ENCODE peak calls at places on chromosomes 7 and 10, in eight cellular contexts. O is pancreas, I is choroid plexus epithelial cell, B is foreskin fibroblast, U is hepatocyte, L is BE2C, S is astrocyte of the cerebellum, Z is colonic mucosa. A is an unnamed sample.

GRCh38 chr10:63718006-63718405 is 196.8 kb downstream of the REEP3 start:
- DNase-seq in O (no peak), I (no peak), B (no peak), U (no peak), L (no peak), S (no peak), Z (no peak), A (no peak)

GRCh38 chr7:47507514-47507913 is 74.4 kb downstream of the TNS3 start:
- DNase-seq in O (no peak), I (no peak), B (no peak), U (no peak), L (no peak), S (no peak), Z (no peak), A (no peak)

GRCh38 chr10:80462986-80463741 is 9.1 kb downstream of the TSPAN14 start:
- DNase-seq in O (no peak), I (peak), B (peak), U (no peak), L (peak), S (no peak), Z (no peak), A (peak)

GRCh38 chr7:150986099-150986512 is 4.7 kb upstream of the NOS3 start:
- DNase-seq in O (peak), I (peak), B (peak), U (peak), L (peak), S (no peak), Z (peak), A (peak)

GRCh38 chr10:92822060-92822634 is 26.2 kb upstream of the EXOC6 start:
- DNase-seq in O (no peak), I (peak), B (peak), U (peak), L (no peak), S (peak), Z (no peak), A (peak)

GRCh38 chr10:29840516-29841276 is 205.9 kb upstream of the SVIL start:
- DNase-seq in O (no peak), I (no peak), B (no peak), U (no peak), L (no peak), S (no peak), Z (no peak), A (no peak)

GRCh38 chr7:7181519-7182155 is 707 bp upstream of the C1GALT1 start:
- DNase-seq in O (peak), I (peak), B (no peak), U (peak), L (no peak), S (no peak), Z (peak), A (peak)

GRCh38 chr10:8825611-8826010 is 771.1 kb downstream of the GATA3 start:
- DNase-seq in O (no peak), I (no peak), B (no peak), U (no peak), L (no peak), S (no peak), Z (no peak), A (no peak)

GRCh38 chr7:132117181-132117580 is 459.1 kb downstream of the PLXNA4 start:
- DNase-seq in O (no peak), I (peak), B (peak), U (peak), L (no peak), S (peak), Z (no peak), A (peak)

GRCh38 chr7:129845972-129846327 is 106.8 kb downstream of the UBE2H start:
- DNase-seq in O (no peak), I (peak), B (peak), U (no peak), L (no peak), S (peak), Z (no peak), A (peak)

GRCh38 chr10:23293145-23293724 is 51.4 kb downstream of the C10orf67 start:
- DNase-seq in O (no peak), I (peak), B (no peak), U (peak), L (peak), S (peak), Z (peak), A (peak)

GRCh38 chr10:21494221-21495001 is 31.1 kb downstream of the SKIDA1 start:
- DNase-seq in O (peak), I (peak), B (no peak), U (peak), L (no peak), S (no peak), Z (peak), A (no peak)

GRCh38 chr7:142485617-142486226 is 227.9 kb upstream of the PRSS58 start:
- DNase-seq in O (no peak), I (peak), B (no peak), U (no peak), L (no peak), S (no peak), Z (no peak), A (no peak)

GRCh38 chr7:2777898-2778535 is 66.1 kb downstream of the GNA12 start:
- DNase-seq in O (no peak), I (no peak), B (no peak), U (no peak), L (no peak), S (no peak), Z (no peak), A (peak)

GRCh38 chr10:12382157-12382548 is 32.8 kb downstream of the CAMK1D start:
- DNase-seq in O (no peak), I (no peak), B (no peak), U (no peak), L (no peak), S (no peak), Z (no peak), A (no peak)

DNA sequence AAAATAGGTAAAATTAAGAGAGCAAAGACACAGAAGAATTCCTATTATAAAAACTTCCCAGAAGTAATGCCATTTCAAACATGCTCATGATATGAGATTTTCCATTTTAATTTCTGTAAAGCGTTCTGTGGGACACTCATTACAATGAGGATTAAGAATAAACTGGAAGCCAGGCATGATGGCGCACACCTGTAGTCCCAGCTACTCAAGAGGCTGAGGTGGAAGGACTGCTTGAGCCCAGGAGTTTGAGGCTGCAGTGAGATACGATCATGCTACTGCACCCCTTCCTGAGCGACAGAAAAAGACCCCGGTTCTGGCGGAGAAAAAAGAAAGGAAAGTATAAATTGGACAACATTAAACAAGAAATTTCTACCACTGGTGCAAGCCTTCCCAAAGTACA is 1.5 kb downstream of the DNA2 start:
- DNase-seq in O (no peak), I (no peak), B (no peak), U (no peak), L (no peak), S (no peak), Z (no peak), A (no peak)
- H3K4me3 ChIP-seq in O (no peak), I (peak), B (peak), U (no peak), L (peak), S (peak), Z (no peak), A (peak)

DNA sequence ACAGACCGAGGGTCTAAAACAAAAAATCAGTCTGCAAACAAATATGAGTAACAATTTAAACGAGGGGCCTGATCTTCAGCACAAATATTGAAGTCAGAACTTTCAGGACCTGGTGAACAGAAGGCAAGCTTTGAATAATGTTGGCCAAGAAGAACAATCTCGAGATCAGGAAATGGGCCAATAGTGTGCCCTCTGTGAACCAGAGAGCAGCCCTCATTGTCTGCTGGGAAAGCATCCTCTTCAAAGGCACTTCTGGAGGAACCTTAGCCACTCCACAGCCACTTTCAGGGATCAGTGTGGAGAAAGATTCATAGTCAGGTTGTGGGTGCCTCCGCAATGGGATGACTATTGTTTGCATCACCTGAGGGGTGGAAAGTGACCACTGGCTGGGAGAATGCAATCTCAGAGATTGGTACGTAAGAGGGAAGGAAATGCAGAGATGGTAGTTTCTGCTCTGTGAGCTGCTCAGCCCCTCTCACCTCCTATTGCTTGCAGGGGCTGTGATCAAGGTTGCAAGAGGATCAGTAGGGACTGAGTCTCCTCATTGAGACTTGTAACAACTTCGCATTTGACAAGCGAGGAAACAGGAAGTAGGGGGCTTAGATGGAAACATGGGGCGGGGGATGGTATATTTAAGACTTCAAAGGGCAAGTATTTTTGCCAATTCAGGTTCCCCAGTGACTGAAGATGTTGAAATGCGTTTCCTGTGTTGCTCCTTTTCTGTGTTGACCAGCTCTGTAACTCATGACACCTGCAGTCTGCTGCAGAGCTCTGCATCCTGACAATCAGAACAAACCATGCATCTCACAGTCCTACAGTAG is 28.4 kb upstream of the IFRD1 start:
- DNase-seq in O (no peak), I (peak), B (no peak), U (no peak), L (no peak), S (no peak), Z (no peak), A (peak)
- TF ChIP-seq CTCF in O (no peak), I (no peak), B (no peak), U (no peak), L (no peak), S (no peak), Z (no peak), A (no peak)

GRCh38 chr7:50868426-50869100 is 85.9 kb upstream of the GRB10 start:
- DNase-seq in O (no peak), I (peak), B (no peak), U (no peak), L (no peak), S (no peak), Z (no peak), A (no peak)
- H3K4me3 ChIP-seq in O (no peak), I (no peak), B (no peak), U (no peak), L (no peak), S (no peak), Z (no peak), A (no peak)

GRCh38 chr10:113135025-113135424 is 185.0 kb downstream of the TCF7L2 start:
- DNase-seq in O (no peak), I (no peak), B (no peak), U (no peak), L (no peak), S (no peak), Z (no peak), A (no peak)

GRCh38 chr10:113138937-113139585 is 189.0 kb downstream of the TCF7L2 start:
- DNase-seq in O (no peak), I (no peak), B (no peak), U (no peak), L (no peak), S (no peak), Z (no peak), A (no peak)

GRCh38 chr10:113140612-113141011 is 190.6 kb downstream of the TCF7L2 start:
- DNase-seq in O (no peak), I (no peak), B (no peak), U (no peak), L (no peak), S (no peak), Z (no peak), A (no peak)

GRCh38 chr10:113142601-113143000 is 192.6 kb downstream of the TCF7L2 start:
- DNase-seq in O (no peak), I (no peak), B (no peak), U (peak), L (no peak), S (no peak), Z (no peak), A (no peak)

DNA sequence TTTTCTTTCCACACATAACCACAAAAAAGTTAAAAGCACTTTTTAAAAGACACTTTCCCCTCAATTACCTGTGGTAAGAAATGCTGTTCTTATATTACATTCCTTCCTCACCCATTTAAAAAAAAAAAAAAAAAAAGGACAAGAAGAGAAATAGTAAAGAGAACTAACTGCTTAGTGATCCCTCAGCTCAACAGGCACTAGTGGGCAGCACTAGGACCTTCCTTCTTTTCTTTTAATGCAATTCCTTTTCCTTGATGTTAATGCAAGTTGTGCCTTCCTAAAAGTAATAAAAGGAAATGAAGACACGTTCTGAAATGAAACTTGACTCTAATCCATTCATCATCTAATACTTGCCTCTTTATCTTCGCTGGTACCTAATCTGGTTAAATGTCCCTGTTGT is 189.6 kb downstream of the TCF7L2 start:
- DNase-seq in O (no peak), I (peak), B (no peak), U (no peak), L (no peak), S (no peak), Z (no peak), A (peak)
- TF ChIP-seq CTCF in O (no peak), I (peak), B (peak), U (peak), L (peak), S (peak), Z (no peak), A (peak)

GRCh38 chr10:102241037-102241443 is 272 bp downstream of the PITX3 start:
- DNase-seq in O (no peak), I (no peak), B (no peak), U (no peak), L (no peak), S (no peak), Z (no peak), A (no peak)
- H3K4me3 ChIP-seq in O (peak), I (peak), B (peak), U (peak), L (peak), S (peak), Z (peak), A (peak)

A was measured in fibroblast of mammary gland.